ENCODE peak calls at places on chromosome 22, in five cellular contexts. One of them, this sample, is unnamed.

GRCh38 chr22:44698531-44699421 is 3.2 kb upstream of the PRR5 start:
- DNase-seq in stimulated activated CD4-positive, alpha-beta T cell treated with anti-CD3 and anti-CD28 coated beads, Interleukin-12 subunit alpha, Interleukin-12 subunit beta, amount 100 ng/mL, for 24 hours: no peak
- DNase-seq in right lobe of liver: no peak
- DNase-seq in activated naive CD4-positive, alpha-beta T cell treated with anti-CD3 and anti-CD28 coated beads, Interleukin-2, amount 50 U/mL, for 16 hours: no peak
- DNase-seq in NCI-H2081: no peak
- DNase-seq in this sample: no peak

GRCh38 chr22:49079027-49079725 is 748.5 kb downstream of the BRD1 start:
- DNase-seq in activated naive CD4-positive, alpha-beta T cell treated with anti-CD3 and anti-CD28 coated beads, Interleukin-2, amount 50 U/mL, for 16 hours: no peak
- DNase-seq in right lobe of liver: no peak
- DNase-seq in stimulated activated CD4-positive, alpha-beta T cell treated with anti-CD3 and anti-CD28 coated beads, Interleukin-12 subunit alpha, Interleukin-12 subunit beta, amount 100 ng/mL, for 24 hours: no peak
- DNase-seq in NCI-H2081: no peak
- DNase-seq in this sample: no peak

GRCh38 chr22:31583861-31584485 is 78.0 kb downstream of the PISD start:
- DNase-seq in activated naive CD4-positive, alpha-beta T cell treated with anti-CD3 and anti-CD28 coated beads, Interleukin-2, amount 50 U/mL, for 16 hours: no peak
- DNase-seq in right lobe of liver: no peak
- DNase-seq in stimulated activated CD4-positive, alpha-beta T cell treated with anti-CD3 and anti-CD28 coated beads, Interleukin-12 subunit alpha, Interleukin-12 subunit beta, amount 100 ng/mL, for 24 hours: no peak
- DNase-seq in NCI-H2081: no peak
- DNase-seq in this sample: no peak

GRCh38 chr22:43212434-43212952 is 25.6 kb upstream of the TTLL12 start:
- DNase-seq in activated naive CD4-positive, alpha-beta T cell treated with anti-CD3 and anti-CD28 coated beads, Interleukin-2, amount 50 U/mL, for 16 hours: no peak
- DNase-seq in stimulated activated CD4-positive, alpha-beta T cell treated with anti-CD3 and anti-CD28 coated beads, Interleukin-12 subunit alpha, Interleukin-12 subunit beta, amount 100 ng/mL, for 24 hours: no peak
- DNase-seq in NCI-H2081: no peak
- DNase-seq in right lobe of liver: no peak
- DNase-seq in this sample: no peak

GRCh38 chr22:27512283-27512761 is 289.2 kb downstream of the MN1 start:
- DNase-seq in right lobe of liver: no peak
- DNase-seq in stimulated activated CD4-positive, alpha-beta T cell treated with anti-CD3 and anti-CD28 coated beads, Interleukin-12 subunit alpha, Interleukin-12 subunit beta, amount 100 ng/mL, for 24 hours: no peak
- DNase-seq in activated naive CD4-positive, alpha-beta T cell treated with anti-CD3 and anti-CD28 coated beads, Interleukin-2, amount 50 U/mL, for 16 hours: no peak
- DNase-seq in NCI-H2081: no peak
- DNase-seq in this sample: no peak

GRCh38 chr22:23057331-23057730 is 13.0 kb upstream of the GNAZ start:
- DNase-seq in stimulated activated CD4-positive, alpha-beta T cell treated with anti-CD3 and anti-CD28 coated beads, Interleukin-12 subunit alpha, Interleukin-12 subunit beta, amount 100 ng/mL, for 24 hours: no peak
- DNase-seq in activated naive CD4-positive, alpha-beta T cell treated with anti-CD3 and anti-CD28 coated beads, Interleukin-2, amount 50 U/mL, for 16 hours: no peak
- DNase-seq in right lobe of liver: no peak
- DNase-seq in NCI-H2081: no peak
- DNase-seq in this sample: no peak

GRCh38 chr22:17213976-17214375 is 5.3 kb downstream of the ADA2 start:
- DNase-seq in stimulated activated CD4-positive, alpha-beta T cell treated with anti-CD3 and anti-CD28 coated beads, Interleukin-12 subunit alpha, Interleukin-12 subunit beta, amount 100 ng/mL, for 24 hours: peak
- DNase-seq in NCI-H2081: no peak
- DNase-seq in activated naive CD4-positive, alpha-beta T cell treated with anti-CD3 and anti-CD28 coated beads, Interleukin-2, amount 50 U/mL, for 16 hours: peak
- DNase-seq in right lobe of liver: peak
- DNase-seq in this sample: peak

GRCh38 chr22:42111798-42112197 is 18.8 kb downstream of the CYP2D6 start:
- DNase-seq in stimulated activated CD4-positive, alpha-beta T cell treated with anti-CD3 and anti-CD28 coated beads, Interleukin-12 subunit alpha, Interleukin-12 subunit beta, amount 100 ng/mL, for 24 hours: no peak
- DNase-seq in NCI-H2081: no peak
- DNase-seq in right lobe of liver: no peak
- DNase-seq in activated naive CD4-positive, alpha-beta T cell treated with anti-CD3 and anti-CD28 coated beads, Interleukin-2, amount 50 U/mL, for 16 hours: no peak
- DNase-seq in this sample: no peak

GRCh38 chr22:39883057-39883456 is 10.5 kb downstream of the ENTHD1 start:
- DNase-seq in activated naive CD4-positive, alpha-beta T cell treated with anti-CD3 and anti-CD28 coated beads, Interleukin-2, amount 50 U/mL, for 16 hours: no peak
- DNase-seq in stimulated activated CD4-positive, alpha-beta T cell treated with anti-CD3 and anti-CD28 coated beads, Interleukin-12 subunit alpha, Interleukin-12 subunit beta, amount 100 ng/mL, for 24 hours: no peak
- DNase-seq in right lobe of liver: no peak
- DNase-seq in NCI-H2081: no peak
- DNase-seq in this sample: no peak

GRCh38 chr22:19990188-19990587 is 26.4 kb downstream of the ARVCF start:
- DNase-seq in NCI-H2081: no peak
- DNase-seq in activated naive CD4-positive, alpha-beta T cell treated with anti-CD3 and anti-CD28 coated beads, Interleukin-2, amount 50 U/mL, for 16 hours: no peak
- DNase-seq in right lobe of liver: peak
- DNase-seq in stimulated activated CD4-positive, alpha-beta T cell treated with anti-CD3 and anti-CD28 coated beads, Interleukin-12 subunit alpha, Interleukin-12 subunit beta, amount 100 ng/mL, for 24 hours: no peak
- DNase-seq in this sample: no peak

This sample was measured in NCI-H748 treated with DMSO at 0.1 percent for 48 hours.